ENCODE peak calls at places on chromosomes 5 and 9, in seven cellular contexts. One of them, this sample, is unnamed.

GRCh38 chr5:135739383-135739961 is 95.0 kb upstream of the SLC25A48 start:
- DNase-seq in H1: no peak
- DNase-seq in SK-N-SH: no peak
- DNase-seq in K562: no peak
- DNase-seq in A549: no peak
- DNase-seq in GM12878: no peak
- DNase-seq in HepG2: no peak
- DNase-seq in this sample: no peak

GRCh38 chr5:81908771-81909170 is 63.1 kb upstream of the ATG10 start:
- DNase-seq in A549: no peak
- DNase-seq in HepG2: no peak
- DNase-seq in SK-N-SH: no peak
- DNase-seq in K562: no peak
- DNase-seq in H1: no peak
- DNase-seq in GM12878: no peak
- DNase-seq in this sample: no peak

GRCh38 chr5:172364773-172365172 is 81.2 kb upstream of the UBTD2 start:
- DNase-seq in K562: no peak
- DNase-seq in SK-N-SH: peak
- DNase-seq in A549: no peak
- DNase-seq in H1: no peak
- DNase-seq in GM12878: no peak
- DNase-seq in HepG2: no peak
- DNase-seq in this sample: no peak

GRCh38 chr9:107732781-107733529 is 243.4 kb upstream of the KLF4 start:
- DNase-seq in HepG2: no peak
- DNase-seq in H1: no peak
- DNase-seq in GM12878: no peak
- DNase-seq in SK-N-SH: no peak
- DNase-seq in K562: no peak
- DNase-seq in A549: no peak
- DNase-seq in this sample: peak

GRCh38 chr9:133692364-133692985 is 45.7 kb downstream of the SARDH start:
- DNase-seq in A549: no peak
- DNase-seq in HepG2: no peak
- DNase-seq in H1: no peak
- DNase-seq in SK-N-SH: no peak
- DNase-seq in GM12878: no peak
- DNase-seq in K562: no peak
- DNase-seq in this sample: no peak

GRCh38 chr5:106640511-106640910 is 1030.2 kb downstream of the EFNA5 start:
- DNase-seq in SK-N-SH: no peak
- DNase-seq in HepG2: no peak
- DNase-seq in GM12878: no peak
- DNase-seq in H1: no peak
- DNase-seq in K562: no peak
- DNase-seq in A549: no peak
- DNase-seq in this sample: no peak

GRCh38 chr5:178230879-178231735 is 1.5 kb downstream of the PHYKPL start:
- DNase-seq in HepG2: no peak
- DNase-seq in SK-N-SH: no peak
- DNase-seq in GM12878: no peak
- DNase-seq in K562: no peak
- DNase-seq in A549: no peak
- DNase-seq in H1: no peak
- DNase-seq in this sample: peak

GRCh38 chr5:157575096-157575872 is at the start of gene ADAM19:
- DNase-seq in K562: peak
- DNase-seq in SK-N-SH: peak
- DNase-seq in HepG2: no peak
- DNase-seq in GM12878: no peak
- DNase-seq in H1: peak
- DNase-seq in A549: peak
- DNase-seq in this sample: peak

GRCh38 chr9:15377625-15378252 is 44.9 kb upstream of the SNAPC3 start:
- DNase-seq in SK-N-SH: no peak
- DNase-seq in H1: no peak
- DNase-seq in K562: no peak
- DNase-seq in A549: no peak
- DNase-seq in HepG2: no peak
- DNase-seq in GM12878: no peak
- DNase-seq in this sample: no peak

GRCh38 chr5:153551537-153552079 is 61.1 kb downstream of the GRIA1 start:
- DNase-seq in K562: no peak
- DNase-seq in A549: peak
- DNase-seq in GM12878: no peak
- DNase-seq in HepG2: no peak
- DNase-seq in SK-N-SH: peak
- DNase-seq in H1: peak
- DNase-seq in this sample: peak

GRCh38 chr9:116693233-116693731 is 6.2 kb downstream of the TRIM32 start:
- DNase-seq in SK-N-SH: no peak
- DNase-seq in A549: no peak
- DNase-seq in H1: no peak
- DNase-seq in HepG2: no peak
- DNase-seq in K562: no peak
- DNase-seq in GM12878: no peak
- DNase-seq in this sample: peak

GRCh38 chr5:176894298-176894697 is 4.8 kb downstream of the HK3 start:
- DNase-seq in K562: no peak
- DNase-seq in HepG2: no peak
- DNase-seq in SK-N-SH: no peak
- DNase-seq in H1: no peak
- DNase-seq in GM12878: no peak
- DNase-seq in A549: no peak
- DNase-seq in this sample: no peak

GRCh38 chr5:152066760-152067159 is 142.1 kb upstream of the GLRA1 start:
- DNase-seq in GM12878: no peak
- DNase-seq in K562: no peak
- DNase-seq in HepG2: no peak
- DNase-seq in A549: no peak
- DNase-seq in SK-N-SH: no peak
- DNase-seq in H1: no peak
- DNase-seq in this sample: no peak

GRCh38 chr5:27784317-27784716 is 745.9 kb upstream of the CDH9 start:
- DNase-seq in SK-N-SH: no peak
- DNase-seq in GM12878: no peak
- DNase-seq in HepG2: no peak
- DNase-seq in H1: no peak
- DNase-seq in A549: no peak
- DNase-seq in K562: no peak
- DNase-seq in this sample: no peak

GRCh38 chr9:124449381-124450151 is 685 bp upstream of the ADGRD2 start:
- DNase-seq in A549: no peak
- DNase-seq in K562: no peak
- DNase-seq in GM12878: no peak
- DNase-seq in HepG2: no peak
- DNase-seq in SK-N-SH: peak
- DNase-seq in H1: no peak
- DNase-seq in this sample: no peak

GRCh38 chr9:136560586-136560985 is 14.7 kb upstream of the NOTCH1 start:
- DNase-seq in H1: no peak
- DNase-seq in GM12878: no peak
- DNase-seq in SK-N-SH: no peak
- DNase-seq in A549: no peak
- DNase-seq in K562: no peak
- DNase-seq in HepG2: no peak
- DNase-seq in this sample: no peak

GRCh38 chr5:56561-57290 is 35.2 kb upstream of the PLEKHG4B start:
- DNase-seq in A549: no peak
- DNase-seq in H1: no peak
- DNase-seq in HepG2: no peak
- DNase-seq in K562: peak
- DNase-seq in SK-N-SH: no peak
- DNase-seq in GM12878: no peak
- DNase-seq in this sample: peak

DNA sequence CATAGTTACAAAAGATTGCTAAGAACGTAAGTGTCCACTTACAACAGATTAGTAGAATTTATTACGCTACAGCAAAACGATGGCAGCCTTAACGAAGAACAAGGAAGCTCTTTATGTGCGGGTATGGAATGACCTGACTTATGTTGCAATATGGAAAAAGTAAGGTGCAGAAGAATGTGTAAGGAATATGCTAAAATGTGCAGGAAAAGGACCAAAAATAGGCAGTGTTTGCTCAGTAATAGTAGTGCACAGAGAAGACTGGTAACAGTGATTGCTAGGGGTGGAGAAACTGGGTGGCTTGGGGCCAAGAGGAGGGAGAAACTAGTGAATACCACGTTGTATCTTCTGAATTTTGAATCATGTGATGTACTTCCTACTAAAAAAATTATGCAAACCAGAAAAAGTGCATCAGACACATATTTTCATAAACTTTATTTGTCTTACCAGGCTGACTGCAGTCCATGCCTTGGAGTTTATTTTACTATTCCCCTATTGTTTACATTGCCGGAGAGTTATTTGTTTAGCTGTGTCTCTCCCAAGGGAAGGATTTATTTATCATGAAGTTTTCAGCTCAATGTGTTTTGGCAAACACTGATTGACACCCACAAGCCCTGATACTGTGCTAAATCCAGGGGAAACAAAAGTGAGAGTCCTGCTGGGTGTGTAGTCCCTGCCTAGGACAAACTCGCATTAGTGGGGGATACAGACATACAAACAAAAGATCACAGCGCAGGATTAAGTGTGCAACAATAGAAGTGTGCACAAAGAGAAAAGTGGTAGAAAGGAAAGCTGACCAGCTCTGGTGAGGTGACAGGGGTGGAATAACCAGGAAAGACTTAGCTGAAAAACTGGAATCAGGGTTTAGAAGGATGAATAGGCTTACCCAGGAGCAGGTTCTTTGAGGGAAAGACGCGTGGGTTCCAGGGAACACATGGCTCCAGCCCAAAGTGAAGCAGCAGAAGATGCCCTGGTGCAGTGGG is 33.9 kb upstream of the ZNF484 start:
- DNase-seq in A549: no peak
- DNase-seq in SK-N-SH: no peak
- DNase-seq in K562: no peak
- DNase-seq in HepG2: peak
- DNase-seq in H1: no peak
- DNase-seq in GM12878: no peak
- DNase-seq in this sample: peak
- TF ChIP-seq RFX5 in A549: no peak
- TF ChIP-seq RFX5 in SK-N-SH: no peak
- TF ChIP-seq RFX5 in K562: no peak
- TF ChIP-seq RFX5 in HepG2: no peak
- TF ChIP-seq RFX5 in H1: no peak
- TF ChIP-seq RFX5 in GM12878: no peak
- TF ChIP-seq RFX5 in this sample: no peak

GRCh38 chr5:53358794-53359193 is 121.6 kb upstream of the FST start:
- DNase-seq in HepG2: peak
- DNase-seq in A549: no peak
- DNase-seq in K562: no peak
- DNase-seq in SK-N-SH: no peak
- DNase-seq in H1: no peak
- DNase-seq in GM12878: no peak
- DNase-seq in this sample: no peak

GRCh38 chr5:53361708-53362107 is 118.7 kb upstream of the FST start:
- DNase-seq in A549: no peak
- DNase-seq in HepG2: no peak
- DNase-seq in SK-N-SH: no peak
- DNase-seq in K562: no peak
- DNase-seq in H1: no peak
- DNase-seq in GM12878: no peak
- DNase-seq in this sample: no peak

GRCh38 chr5:53360811-53361210 is 119.6 kb upstream of the FST start:
- DNase-seq in HepG2: no peak
- DNase-seq in K562: no peak
- DNase-seq in SK-N-SH: no peak
- DNase-seq in H1: no peak
- DNase-seq in A549: no peak
- DNase-seq in GM12878: no peak
- DNase-seq in this sample: peak

GRCh38 chr5:53357439-53357838 is 123.0 kb upstream of the FST start:
- DNase-seq in A549: no peak
- DNase-seq in HepG2: no peak
- DNase-seq in SK-N-SH: no peak
- DNase-seq in H1: no peak
- DNase-seq in K562: no peak
- DNase-seq in GM12878: peak
- DNase-seq in this sample: no peak

GRCh38 chr5:53359906-53360305 is 120.5 kb upstream of the FST start:
- DNase-seq in HepG2: peak
- DNase-seq in SK-N-SH: no peak
- DNase-seq in H1: no peak
- DNase-seq in GM12878: no peak
- DNase-seq in A549: no peak
- DNase-seq in K562: no peak
- DNase-seq in this sample: peak
- TF ChIP-seq RFX5 in HepG2: no peak
- TF ChIP-seq RFX5 in SK-N-SH: no peak
- TF ChIP-seq RFX5 in H1: no peak
- TF ChIP-seq RFX5 in GM12878: no peak
- TF ChIP-seq RFX5 in A549: no peak
- TF ChIP-seq RFX5 in K562: no peak
- TF ChIP-seq RFX5 in this sample: no peak

DNA sequence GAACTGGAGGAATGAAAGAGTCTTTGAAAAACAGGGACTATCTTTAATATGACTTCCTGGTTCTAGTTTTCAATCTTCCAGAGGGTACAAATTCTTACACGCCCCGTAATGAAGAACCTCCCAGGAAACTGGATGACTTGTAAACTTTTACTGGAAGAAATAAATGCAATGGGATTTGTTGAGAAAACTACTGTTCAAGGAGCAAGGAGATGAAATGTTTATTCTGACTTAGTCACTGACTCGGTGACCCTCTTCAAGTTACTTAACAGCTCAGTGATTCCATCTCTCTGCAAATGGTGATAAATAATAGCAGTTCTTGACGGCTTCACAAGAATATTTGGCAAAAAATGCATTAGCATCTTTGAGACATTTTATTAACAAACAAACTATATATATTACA is 858.6 kb downstream of the PTPRD start:
- DNase-seq in K562: no peak
- DNase-seq in HepG2: no peak
- DNase-seq in GM12878: no peak
- DNase-seq in SK-N-SH: no peak
- DNase-seq in H1: no peak
- DNase-seq in A549: no peak
- DNase-seq in this sample: no peak
- TF ChIP-seq RFX5 in K562: no peak
- TF ChIP-seq RFX5 in HepG2: no peak
- TF ChIP-seq RFX5 in GM12878: no peak
- TF ChIP-seq RFX5 in SK-N-SH: no peak
- TF ChIP-seq RFX5 in H1: no peak
- TF ChIP-seq RFX5 in A549: no peak
- TF ChIP-seq RFX5 in this sample: no peak

DNA sequence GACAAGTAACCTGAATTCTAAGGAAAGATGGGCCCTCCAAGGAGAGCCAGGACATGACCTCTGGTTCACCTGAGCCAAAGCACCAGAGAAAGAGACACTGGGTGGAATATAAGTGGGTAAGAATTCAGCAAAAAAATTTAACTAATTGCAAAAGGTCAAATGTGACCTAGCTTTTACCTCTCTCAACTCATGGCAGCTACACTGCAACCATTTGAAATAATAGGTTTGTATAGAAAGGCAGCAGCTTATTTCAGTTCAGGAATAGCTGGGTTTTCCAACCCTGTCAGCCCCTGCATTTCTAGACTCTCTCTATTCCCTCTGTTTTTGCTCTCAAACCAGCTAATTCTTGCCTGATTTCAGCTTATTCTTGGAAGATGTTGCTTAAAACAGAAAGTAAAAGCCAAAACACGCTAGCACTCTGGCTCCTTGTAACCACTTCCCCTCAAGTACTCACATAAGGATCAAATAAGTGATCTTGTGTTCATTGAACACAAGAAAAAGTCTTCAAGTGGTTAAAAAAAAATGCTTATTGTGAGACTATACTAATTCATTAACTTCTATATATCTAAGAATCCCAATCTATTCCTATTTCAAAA is 101.1 kb upstream of the NR4A3 start:
- DNase-seq in H1: no peak
- DNase-seq in HepG2: no peak
- DNase-seq in SK-N-SH: no peak
- DNase-seq in GM12878: peak
- DNase-seq in A549: no peak
- DNase-seq in K562: no peak
- DNase-seq in this sample: peak
- TF ChIP-seq RFX5 in H1: no peak
- TF ChIP-seq RFX5 in HepG2: no peak
- TF ChIP-seq RFX5 in SK-N-SH: no peak
- TF ChIP-seq RFX5 in GM12878: no peak
- TF ChIP-seq RFX5 in A549: no peak
- TF ChIP-seq RFX5 in K562: no peak
- TF ChIP-seq RFX5 in this sample: no peak

This sample was measured in IMR-90.